ENCODE peak calls at places on chromosome 10, in five cellular contexts. One of them, this sample, is unnamed.

GRCh38 chr10:122164028-122164601 is 107.0 kb upstream of the BTBD16 start:
- DNase-seq in IMR-90: no peak
- DNase-seq in neuronal stem cell: peak
- DNase-seq in neural progenitor cell: peak
- DNase-seq in HCT116: no peak
- DNase-seq in this sample: no peak

GRCh38 chr10:76553231-76553630 is 1084.4 kb downstream of the KCNMA1 start:
- DNase-seq in IMR-90: no peak
- DNase-seq in neuronal stem cell: no peak
- DNase-seq in neural progenitor cell: no peak
- DNase-seq in HCT116: no peak
- DNase-seq in this sample: no peak

GRCh38 chr10:55550241-55550640 is 749.2 kb upstream of the PCDH15 start:
- DNase-seq in IMR-90: no peak
- DNase-seq in neuronal stem cell: no peak
- DNase-seq in neural progenitor cell: no peak
- DNase-seq in HCT116: no peak
- DNase-seq in this sample: no peak

GRCh38 chr10:72321248-72322029 is 33.3 kb downstream of the DNAJB12 start:
- DNase-seq in IMR-90: no peak
- DNase-seq in neuronal stem cell: no peak
- DNase-seq in neural progenitor cell: no peak
- DNase-seq in HCT116: no peak
- DNase-seq in this sample: no peak

GRCh38 chr10:22550732-22551131 is 163.6 kb downstream of the PIP4K2A start:
- DNase-seq in IMR-90: peak
- DNase-seq in neuronal stem cell: no peak
- DNase-seq in neural progenitor cell: peak
- DNase-seq in HCT116: peak
- DNase-seq in this sample: peak

GRCh38 chr10:6774406-6774805 is 194.3 kb upstream of the PRKCQ start:
- DNase-seq in IMR-90: peak
- DNase-seq in neuronal stem cell: no peak
- DNase-seq in neural progenitor cell: no peak
- DNase-seq in HCT116: no peak
- DNase-seq in this sample: no peak

GRCh38 chr10:100826661-100826982 is 81.2 kb downstream of the PAX2 start:
- DNase-seq in IMR-90: no peak
- DNase-seq in neuronal stem cell: no peak
- DNase-seq in neural progenitor cell: no peak
- DNase-seq in HCT116: no peak
- DNase-seq in this sample: no peak

GRCh38 chr10:128463991-128464755 is 337.9 kb upstream of the MKI67 start:
- DNase-seq in IMR-90: peak
- DNase-seq in neuronal stem cell: peak
- DNase-seq in neural progenitor cell: peak
- DNase-seq in HCT116: peak
- DNase-seq in this sample: peak

GRCh38 chr10:63175534-63175933 is 42.4 kb downstream of the NRBF2 start:
- DNase-seq in IMR-90: no peak
- DNase-seq in neuronal stem cell: no peak
- DNase-seq in neural progenitor cell: no peak
- DNase-seq in HCT116: no peak
- DNase-seq in this sample: no peak

GRCh38 chr10:132449051-132449825 is 52.2 kb downstream of the PWWP2B start:
- DNase-seq in IMR-90: no peak
- DNase-seq in neuronal stem cell: no peak
- DNase-seq in neural progenitor cell: no peak
- DNase-seq in HCT116: no peak
- DNase-seq in this sample: no peak

GRCh38 chr10:7700577-7701125 is 2.5 kb upstream of the ITIH2 start:
- DNase-seq in IMR-90: no peak
- DNase-seq in neuronal stem cell: no peak
- DNase-seq in neural progenitor cell: no peak
- DNase-seq in HCT116: no peak
- DNase-seq in this sample: peak

GRCh38 chr10:71426058-71426605 is 29.4 kb downstream of the CDH23 start:
- DNase-seq in IMR-90: no peak
- DNase-seq in neuronal stem cell: no peak
- DNase-seq in neural progenitor cell: no peak
- DNase-seq in HCT116: no peak
- DNase-seq in this sample: no peak

GRCh38 chr10:101840102-101840684 is 3.4 kb downstream of the KCNIP2 start:
- DNase-seq in IMR-90: no peak
- DNase-seq in neuronal stem cell: no peak
- DNase-seq in neural progenitor cell: peak
- DNase-seq in HCT116: no peak
- DNase-seq in this sample: no peak

GRCh38 chr10:21134645-21135395 is 237.7 kb upstream of the NEBL start:
- DNase-seq in IMR-90: no peak
- DNase-seq in neuronal stem cell: no peak
- DNase-seq in neural progenitor cell: no peak
- DNase-seq in HCT116: peak
- DNase-seq in this sample: peak

GRCh38 chr10:21260793-21261149 is 264.7 kb downstream of the SKIDA1 start:
- DNase-seq in IMR-90: no peak
- DNase-seq in neuronal stem cell: no peak
- DNase-seq in neural progenitor cell: peak
- DNase-seq in HCT116: no peak
- DNase-seq in this sample: no peak

GRCh38 chr10:100859204-100859763 is 53.5 kb upstream of the SLF2 start:
- DNase-seq in IMR-90: no peak
- DNase-seq in neuronal stem cell: no peak
- DNase-seq in neural progenitor cell: no peak
- DNase-seq in HCT116: no peak
- DNase-seq in this sample: no peak

GRCh38 chr10:16910795-16911164 is 93.6 kb upstream of the RSU1 start:
- DNase-seq in IMR-90: no peak
- DNase-seq in neuronal stem cell: no peak
- DNase-seq in neural progenitor cell: no peak
- DNase-seq in HCT116: no peak
- DNase-seq in this sample: no peak

GRCh38 chr10:50937230-50937907 is 51.9 kb upstream of the A1CF start:
- DNase-seq in IMR-90: peak
- DNase-seq in neuronal stem cell: no peak
- DNase-seq in neural progenitor cell: peak
- DNase-seq in HCT116: peak
- DNase-seq in this sample: peak

GRCh38 chr10:23157239-23157661 is 34.9 kb upstream of the PTF1A start:
- DNase-seq in IMR-90: no peak
- DNase-seq in neuronal stem cell: no peak
- DNase-seq in neural progenitor cell: no peak
- DNase-seq in HCT116: no peak
- DNase-seq in this sample: no peak

GRCh38 chr10:99975942-99976809 is 33.6 kb downstream of the DNMBP start:
- DNase-seq in IMR-90: peak
- DNase-seq in neuronal stem cell: no peak
- DNase-seq in neural progenitor cell: no peak
- DNase-seq in HCT116: no peak
- DNase-seq in this sample: no peak

GRCh38 chr10:79380918-79381775 is 33.9 kb downstream of the PPIF start:
- DNase-seq in IMR-90: no peak
- DNase-seq in neuronal stem cell: no peak
- DNase-seq in neural progenitor cell: no peak
- DNase-seq in HCT116: no peak
- DNase-seq in this sample: no peak

DNA sequence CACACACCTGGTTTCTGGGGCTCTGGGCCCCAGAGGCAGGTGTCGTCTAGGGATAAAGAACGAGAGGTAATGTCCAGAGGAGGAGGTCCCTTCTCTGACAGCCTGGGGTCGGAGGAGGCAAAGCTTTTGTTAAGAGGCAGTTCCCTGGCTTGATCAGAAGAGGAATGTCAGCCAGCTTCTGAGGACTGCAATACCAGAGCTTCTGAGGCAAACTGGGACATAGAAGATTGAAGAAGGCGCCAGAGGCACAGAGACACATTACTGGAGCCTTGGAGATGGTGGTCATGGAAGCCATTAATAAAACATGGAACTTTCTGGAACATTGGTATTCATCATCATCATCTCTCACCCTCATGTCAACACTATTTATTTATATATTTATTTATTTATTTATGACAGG is 53.3 kb downstream of the PYROXD2 start:
- DNase-seq in IMR-90: no peak
- DNase-seq in neuronal stem cell: no peak
- DNase-seq in neural progenitor cell: no peak
- DNase-seq in HCT116: no peak
- DNase-seq in this sample: no peak
- H3K9ac ChIP-seq in IMR-90: peak
- H3K9ac ChIP-seq in neuronal stem cell: no peak
- H3K9ac ChIP-seq in neural progenitor cell: no peak
- H3K9ac ChIP-seq in HCT116: no peak
- H3K9ac ChIP-seq in this sample: no peak

DNA sequence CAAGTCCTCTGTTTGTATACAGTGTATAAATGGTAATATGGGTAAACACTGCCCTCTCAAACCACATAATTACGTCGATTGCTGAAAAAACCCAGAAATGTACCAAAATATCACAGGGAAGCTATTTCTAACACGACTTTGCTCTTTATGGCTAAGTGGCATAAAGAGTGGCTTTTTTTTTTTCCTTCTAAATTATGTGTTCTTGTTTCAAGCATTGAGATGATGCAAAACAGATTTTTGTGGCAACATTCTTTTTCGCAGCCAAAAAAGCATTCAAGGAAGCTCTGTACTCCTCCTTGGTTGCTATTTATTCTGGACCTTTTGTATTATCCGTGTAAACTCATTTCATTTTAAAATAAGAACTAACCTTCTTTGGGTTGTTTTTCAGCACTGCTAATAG is 138.9 kb downstream of the VTI1A start:
- DNase-seq in IMR-90: no peak
- DNase-seq in neuronal stem cell: no peak
- DNase-seq in neural progenitor cell: no peak
- DNase-seq in HCT116: no peak
- DNase-seq in this sample: no peak
- H3K9ac ChIP-seq in IMR-90: no peak
- H3K9ac ChIP-seq in neuronal stem cell: no peak
- H3K9ac ChIP-seq in neural progenitor cell: no peak
- H3K9ac ChIP-seq in HCT116: no peak
- H3K9ac ChIP-seq in this sample: no peak

GRCh38 chr10:124455441-124455840 is 5.6 kb upstream of the NKX1-2 start:
- DNase-seq in IMR-90: no peak
- DNase-seq in neuronal stem cell: no peak
- DNase-seq in neural progenitor cell: no peak
- DNase-seq in HCT116: no peak
- DNase-seq in this sample: no peak
- H3K9ac ChIP-seq in IMR-90: no peak
- H3K9ac ChIP-seq in neuronal stem cell: no peak
- H3K9ac ChIP-seq in neural progenitor cell: no peak
- H3K9ac ChIP-seq in HCT116: no peak
- H3K9ac ChIP-seq in this sample: no peak

GRCh38 chr10:75235375-75236177 is at the start of gene COMTD1:
- DNase-seq in IMR-90: peak
- DNase-seq in neuronal stem cell: peak
- DNase-seq in neural progenitor cell: peak
- DNase-seq in HCT116: peak
- DNase-seq in this sample: peak

GRCh38 chr10:75234017-75234682 is 1.6 kb downstream of the COMTD1 start:
- DNase-seq in IMR-90: peak
- DNase-seq in neuronal stem cell: peak
- DNase-seq in neural progenitor cell: peak
- DNase-seq in HCT116: peak
- DNase-seq in this sample: peak

GRCh38 chr10:75238182-75239180 is 2.7 kb upstream of the COMTD1 start:
- DNase-seq in IMR-90: no peak
- DNase-seq in neuronal stem cell: no peak
- DNase-seq in neural progenitor cell: no peak
- DNase-seq in HCT116: no peak
- DNase-seq in this sample: no peak

GRCh38 chr10:75234683-75235374 is 928 bp downstream of the COMTD1 start:
- DNase-seq in IMR-90: no peak
- DNase-seq in neuronal stem cell: peak
- DNase-seq in neural progenitor cell: peak
- DNase-seq in HCT116: no peak
- DNase-seq in this sample: no peak

GRCh38 chr10:75236178-75236825 is 545 bp upstream of the COMTD1 start:
- DNase-seq in IMR-90: no peak
- DNase-seq in neuronal stem cell: no peak
- DNase-seq in neural progenitor cell: no peak
- DNase-seq in HCT116: no peak
- DNase-seq in this sample: no peak
- H3K9ac ChIP-seq in IMR-90: peak
- H3K9ac ChIP-seq in neuronal stem cell: no peak
- H3K9ac ChIP-seq in neural progenitor cell: no peak
- H3K9ac ChIP-seq in HCT116: peak
- H3K9ac ChIP-seq in this sample: peak